ENCODE peak calls at places on chromosomes 5 and 9, in nine cellular contexts. I is A549; T is stimulated activated CD8-positive, alpha-beta memory T cell treated with anti-CD3 and anti-CD28 coated beads, Interleukin-15, amount 100 ng/mL, for 1 hour; Y is activated T-helper 1 cell treated with anti-CD3 and anti-CD28 coated beads, Interleukin-2, amount 50 U/mL, for 16 hours; B is transverse colon; A is AML-193; H is right lobe of liver; D is LHCN-M2; O is epithelial cell of proximal tubule. Q is an unnamed sample.

GRCh38 chr5:149153751-149154610 is 12.7 kb downstream of the ABLIM3 start:
- DNase-seq in I (peak), Y (no peak), A (no peak), O (no peak), D (peak), H (peak), B (no peak), T (no peak), Q (no peak)

GRCh38 chr9:26947736-26948135 is 694 bp upstream of the PLAA start:
- DNase-seq in T (no peak), Y (peak), I (no peak), O (no peak), D (no peak), A (no peak), H (no peak), B (no peak), Q (no peak)

GRCh38 chr5:167726641-167727040 is 564.8 kb upstream of the WWC1 start:
- DNase-seq in B (no peak), I (no peak), H (no peak), T (no peak), Y (no peak), A (no peak), O (no peak), D (no peak), Q (no peak)

GRCh38 chr9:135305546-135306180 is 173.9 kb upstream of the PPP1R26 start:
- DNase-seq in A (no peak), D (no peak), Y (no peak), T (no peak), H (no peak), I (no peak), B (no peak), O (no peak), Q (no peak)

GRCh38 chr9:120580591-120580896 is 577 bp upstream of the CDK5RAP2 start:
- DNase-seq in D (no peak), I (no peak), O (no peak), A (no peak), B (no peak), H (no peak), Y (no peak), T (no peak), Q (no peak)

GRCh38 chr5:41334758-41335157 is 121.4 kb upstream of the C6 start:
- DNase-seq in Y (no peak), A (no peak), H (no peak), T (no peak), B (no peak), I (no peak), D (no peak), O (no peak), Q (no peak)

GRCh38 chr5:9554122-9554521 is 8.2 kb upstream of the SEMA5A start:
- DNase-seq in H (no peak), I (no peak), A (no peak), T (no peak), O (no peak), B (no peak), Y (no peak), D (no peak), Q (no peak)

GRCh38 chr5:65142511-65143011 is 339.2 kb downstream of the ADAMTS6 start:
- DNase-seq in B (no peak), Y (no peak), A (no peak), H (no peak), T (no peak), I (peak), D (peak), O (no peak), Q (no peak)

GRCh38 chr5:149049371-149049781 is 13.5 kb downstream of the SH3TC2 start:
- DNase-seq in H (no peak), Y (no peak), B (no peak), I (no peak), O (no peak), D (peak), A (no peak), T (no peak), Q (no peak)

GRCh38 chr5:139740993-139741672 is 54.5 kb upstream of the PSD2 start:
- DNase-seq in Y (no peak), T (no peak), O (no peak), D (no peak), I (no peak), H (no peak), B (no peak), A (no peak), Q (no peak)

GRCh38 chr5:103010120-103010666 is 109.7 kb downstream of the GIN1 start:
- DNase-seq in T (no peak), I (no peak), Y (no peak), D (no peak), A (no peak), B (no peak), O (no peak), H (no peak), Q (no peak)